ENCODE peak calls at places on chromosome 15, in eight cellular contexts. One of them, this sample, is unnamed.

GRCh38 chr15:92077353-92078080 is 224.0 kb downstream of the SLCO3A1 start:
- DNase-seq in HuH-7.5: peak
- DNase-seq in prostate gland: peak
- DNase-seq in glutamatergic neuron: peak
- DNase-seq in stomach: peak
- DNase-seq in A673: peak
- DNase-seq in Calu3: peak
- DNase-seq in hippocampal formation: peak
- DNase-seq in this sample: peak

GRCh38 chr15:62856466-62857246 is 185.9 kb upstream of the TPM1 start:
- DNase-seq in HuH-7.5: no peak
- DNase-seq in prostate gland: no peak
- DNase-seq in glutamatergic neuron: no peak
- DNase-seq in stomach: peak
- DNase-seq in A673: no peak
- DNase-seq in Calu3: no peak
- DNase-seq in hippocampal formation: no peak
- DNase-seq in this sample: no peak

GRCh38 chr15:94793641-94794040 is 562.3 kb downstream of the MCTP2 start:
- DNase-seq in HuH-7.5: no peak
- DNase-seq in prostate gland: no peak
- DNase-seq in glutamatergic neuron: peak
- DNase-seq in stomach: no peak
- DNase-seq in A673: no peak
- DNase-seq in Calu3: no peak
- DNase-seq in hippocampal formation: no peak
- DNase-seq in this sample: no peak

GRCh38 chr15:58469432-58470353 is 37.9 kb downstream of the LIPC start:
- DNase-seq in HuH-7.5: no peak
- DNase-seq in prostate gland: peak
- DNase-seq in glutamatergic neuron: no peak
- DNase-seq in stomach: peak
- DNase-seq in A673: peak
- DNase-seq in Calu3: peak
- DNase-seq in hippocampal formation: no peak
- DNase-seq in this sample: no peak

GRCh38 chr15:99984491-99985243 is 251.4 kb upstream of the LYSMD4 start:
- DNase-seq in HuH-7.5: no peak
- DNase-seq in prostate gland: no peak
- DNase-seq in glutamatergic neuron: no peak
- DNase-seq in stomach: no peak
- DNase-seq in A673: no peak
- DNase-seq in Calu3: no peak
- DNase-seq in hippocampal formation: no peak
- DNase-seq in this sample: no peak

GRCh38 chr15:61227269-61228024 is 1.7 kb downstream of the RORA start:
- DNase-seq in HuH-7.5: no peak
- DNase-seq in prostate gland: no peak
- DNase-seq in glutamatergic neuron: peak
- DNase-seq in stomach: no peak
- DNase-seq in A673: peak
- DNase-seq in Calu3: no peak
- DNase-seq in hippocampal formation: no peak
- DNase-seq in this sample: peak

GRCh38 chr15:86591158-86591557 is 511.5 kb downstream of the AGBL1 start:
- DNase-seq in HuH-7.5: no peak
- DNase-seq in prostate gland: no peak
- DNase-seq in glutamatergic neuron: no peak
- DNase-seq in stomach: no peak
- DNase-seq in A673: no peak
- DNase-seq in Calu3: no peak
- DNase-seq in hippocampal formation: no peak
- DNase-seq in this sample: no peak

GRCh38 chr15:40992241-40992741 is 39.0 kb downstream of the CHAC1 start:
- DNase-seq in HuH-7.5: no peak
- DNase-seq in prostate gland: no peak
- DNase-seq in glutamatergic neuron: no peak
- DNase-seq in stomach: no peak
- DNase-seq in A673: peak
- DNase-seq in Calu3: no peak
- DNase-seq in hippocampal formation: no peak
- DNase-seq in this sample: no peak

GRCh38 chr15:66951976-66952375 is 113.4 kb upstream of the SMAD3 start:
- DNase-seq in HuH-7.5: no peak
- DNase-seq in prostate gland: no peak
- DNase-seq in glutamatergic neuron: no peak
- DNase-seq in stomach: no peak
- DNase-seq in A673: peak
- DNase-seq in Calu3: no peak
- DNase-seq in hippocampal formation: no peak
- DNase-seq in this sample: no peak

GRCh38 chr15:51051776-51052175 is 42.9 kb downstream of the TNFAIP8L3 start:
- DNase-seq in HuH-7.5: no peak
- DNase-seq in prostate gland: peak
- DNase-seq in glutamatergic neuron: no peak
- DNase-seq in stomach: no peak
- DNase-seq in A673: peak
- DNase-seq in Calu3: no peak
- DNase-seq in hippocampal formation: peak
- DNase-seq in this sample: peak

GRCh38 chr15:70748281-70748747 is 15.0 kb downstream of the UACA start:
- DNase-seq in HuH-7.5: no peak
- DNase-seq in prostate gland: peak
- DNase-seq in glutamatergic neuron: no peak
- DNase-seq in stomach: peak
- DNase-seq in A673: no peak
- DNase-seq in Calu3: no peak
- DNase-seq in hippocampal formation: no peak
- DNase-seq in this sample: no peak

GRCh38 chr15:50655555-50655954 is 31.0 kb downstream of the TRPM7 start:
- DNase-seq in HuH-7.5: no peak
- DNase-seq in prostate gland: no peak
- DNase-seq in glutamatergic neuron: no peak
- DNase-seq in stomach: no peak
- DNase-seq in A673: no peak
- DNase-seq in Calu3: no peak
- DNase-seq in hippocampal formation: no peak
- DNase-seq in this sample: no peak

GRCh38 chr15:34855893-34856292 is 60.5 kb upstream of the ACTC1 start:
- DNase-seq in HuH-7.5: no peak
- DNase-seq in prostate gland: no peak
- DNase-seq in glutamatergic neuron: no peak
- DNase-seq in stomach: no peak
- DNase-seq in A673: no peak
- DNase-seq in Calu3: no peak
- DNase-seq in hippocampal formation: peak
- DNase-seq in this sample: peak

GRCh38 chr15:85831415-85832113 is 36.8 kb upstream of the KLHL25 start:
- DNase-seq in HuH-7.5: peak
- DNase-seq in prostate gland: peak
- DNase-seq in glutamatergic neuron: peak
- DNase-seq in stomach: peak
- DNase-seq in A673: peak
- DNase-seq in Calu3: peak
- DNase-seq in hippocampal formation: peak
- DNase-seq in this sample: peak

GRCh38 chr15:52765779-52766178 is 24.4 kb downstream of the ONECUT1 start:
- DNase-seq in HuH-7.5: no peak
- DNase-seq in prostate gland: no peak
- DNase-seq in glutamatergic neuron: peak
- DNase-seq in stomach: no peak
- DNase-seq in A673: no peak
- DNase-seq in Calu3: peak
- DNase-seq in hippocampal formation: no peak
- DNase-seq in this sample: no peak

GRCh38 chr15:29668120-29668602 is 154.1 kb downstream of the TJP1 start:
- DNase-seq in HuH-7.5: peak
- DNase-seq in prostate gland: peak
- DNase-seq in glutamatergic neuron: peak
- DNase-seq in stomach: peak
- DNase-seq in A673: peak
- DNase-seq in Calu3: peak
- DNase-seq in hippocampal formation: peak
- DNase-seq in this sample: peak

GRCh38 chr15:48358229-48358641 is 27.0 kb downstream of the DUT start:
- DNase-seq in HuH-7.5: no peak
- DNase-seq in prostate gland: no peak
- DNase-seq in glutamatergic neuron: no peak
- DNase-seq in stomach: no peak
- DNase-seq in A673: peak
- DNase-seq in Calu3: no peak
- DNase-seq in hippocampal formation: peak
- DNase-seq in this sample: peak

GRCh38 chr15:32717290-32718081 is at the start of gene GREM1:
- DNase-seq in HuH-7.5: no peak
- DNase-seq in prostate gland: no peak
- DNase-seq in glutamatergic neuron: peak
- DNase-seq in stomach: no peak
- DNase-seq in A673: peak
- DNase-seq in Calu3: no peak
- DNase-seq in hippocampal formation: peak
- DNase-seq in this sample: peak

GRCh38 chr15:59349715-59350420 is 22.8 kb downstream of the MYO1E start:
- DNase-seq in HuH-7.5: no peak
- DNase-seq in prostate gland: no peak
- DNase-seq in glutamatergic neuron: no peak
- DNase-seq in stomach: no peak
- DNase-seq in A673: no peak
- DNase-seq in Calu3: peak
- DNase-seq in hippocampal formation: no peak
- DNase-seq in this sample: no peak

GRCh38 chr15:73990250-73991005 is 1.7 kb downstream of the STOML1 start:
- DNase-seq in HuH-7.5: no peak
- DNase-seq in prostate gland: no peak
- DNase-seq in glutamatergic neuron: no peak
- DNase-seq in stomach: no peak
- DNase-seq in A673: no peak
- DNase-seq in Calu3: no peak
- DNase-seq in hippocampal formation: no peak
- DNase-seq in this sample: no peak

GRCh38 chr15:88990185-88990679 is 77.1 kb upstream of the MFGE8 start:
- DNase-seq in HuH-7.5: no peak
- DNase-seq in prostate gland: no peak
- DNase-seq in glutamatergic neuron: no peak
- DNase-seq in stomach: no peak
- DNase-seq in A673: no peak
- DNase-seq in Calu3: no peak
- DNase-seq in hippocampal formation: no peak
- DNase-seq in this sample: peak

GRCh38 chr15:49215768-49216739 is 46.0 kb downstream of the GALK2 start:
- DNase-seq in HuH-7.5: no peak
- DNase-seq in prostate gland: no peak
- DNase-seq in glutamatergic neuron: no peak
- DNase-seq in stomach: peak
- DNase-seq in A673: peak
- DNase-seq in Calu3: peak
- DNase-seq in hippocampal formation: no peak
- DNase-seq in this sample: no peak

GRCh38 chr15:40925863-40926658 is 3.1 kb upstream of the DLL4 start:
- DNase-seq in HuH-7.5: no peak
- DNase-seq in prostate gland: no peak
- DNase-seq in glutamatergic neuron: peak
- DNase-seq in stomach: no peak
- DNase-seq in A673: peak
- DNase-seq in Calu3: no peak
- DNase-seq in hippocampal formation: peak
- DNase-seq in this sample: no peak

GRCh38 chr15:69067296-69067695 is 52.8 kb downstream of the NOX5 start:
- DNase-seq in HuH-7.5: no peak
- DNase-seq in prostate gland: no peak
- DNase-seq in glutamatergic neuron: no peak
- DNase-seq in stomach: no peak
- DNase-seq in A673: peak
- DNase-seq in Calu3: no peak
- DNase-seq in hippocampal formation: no peak
- DNase-seq in this sample: no peak

GRCh38 chr15:80667895-80668430 is 27.1 kb upstream of the ABHD17C start:
- DNase-seq in HuH-7.5: no peak
- DNase-seq in prostate gland: no peak
- DNase-seq in glutamatergic neuron: no peak
- DNase-seq in stomach: no peak
- DNase-seq in A673: no peak
- DNase-seq in Calu3: no peak
- DNase-seq in hippocampal formation: no peak
- DNase-seq in this sample: no peak

GRCh38 chr15:74529911-74530310 is 11.1 kb upstream of the ARID3B start:
- DNase-seq in HuH-7.5: no peak
- DNase-seq in prostate gland: no peak
- DNase-seq in glutamatergic neuron: no peak
- DNase-seq in stomach: no peak
- DNase-seq in A673: no peak
- DNase-seq in Calu3: no peak
- DNase-seq in hippocampal formation: no peak
- DNase-seq in this sample: no peak

This sample was measured in putamen.